ENCODE peak calls at places on chromosomes 11 and 22, in four cellular contexts. One of them, this sample, is unnamed.

GRCh38 chr22:19705181-19705934 is 8.9 kb upstream of the SEPTIN5 start:
- DNase-seq in CD4-positive, CD25-positive, alpha-beta regulatory T cell: no peak
- DNase-seq in RWPE1: no peak
- DNase-seq in gastrocnemius medialis: no peak
- DNase-seq in this sample: no peak

GRCh38 chr11:117547911-117548310 is 220.3 kb downstream of the CEP164 start:
- DNase-seq in CD4-positive, CD25-positive, alpha-beta regulatory T cell: no peak
- DNase-seq in RWPE1: no peak
- DNase-seq in gastrocnemius medialis: no peak
- DNase-seq in this sample: no peak

GRCh38 chr11:70628881-70629844 is 230.8 kb downstream of the CTTN start:
- DNase-seq in CD4-positive, CD25-positive, alpha-beta regulatory T cell: no peak
- DNase-seq in RWPE1: peak
- DNase-seq in gastrocnemius medialis: no peak
- DNase-seq in this sample: no peak

GRCh38 chr11:90204407-90204806 is 18.4 kb downstream of the CHORDC1 start:
- DNase-seq in CD4-positive, CD25-positive, alpha-beta regulatory T cell: no peak
- DNase-seq in RWPE1: no peak
- DNase-seq in gastrocnemius medialis: no peak
- DNase-seq in this sample: no peak

GRCh38 chr11:78427615-78428272 is 10.1 kb upstream of the GAB2 start:
- DNase-seq in CD4-positive, CD25-positive, alpha-beta regulatory T cell: no peak
- DNase-seq in RWPE1: no peak
- DNase-seq in gastrocnemius medialis: no peak
- DNase-seq in this sample: no peak

GRCh38 chr11:67504950-67505561 is at the start of gene PITPNM1:
- DNase-seq in CD4-positive, CD25-positive, alpha-beta regulatory T cell: peak
- DNase-seq in RWPE1: peak
- DNase-seq in gastrocnemius medialis: no peak
- DNase-seq in this sample: no peak

GRCh38 chr22:24117942-24118341 is 63.3 kb upstream of the SUSD2 start:
- DNase-seq in CD4-positive, CD25-positive, alpha-beta regulatory T cell: no peak
- DNase-seq in RWPE1: no peak
- DNase-seq in gastrocnemius medialis: no peak
- DNase-seq in this sample: no peak

GRCh38 chr22:43537019-43537585 is 125.3 kb downstream of the MPPED1 start:
- DNase-seq in CD4-positive, CD25-positive, alpha-beta regulatory T cell: no peak
- DNase-seq in RWPE1: no peak
- DNase-seq in gastrocnemius medialis: no peak
- DNase-seq in this sample: no peak

GRCh38 chr22:22763512-22763911 is 119.1 kb downstream of the GGTLC2 start:
- DNase-seq in CD4-positive, CD25-positive, alpha-beta regulatory T cell: no peak
- DNase-seq in RWPE1: no peak
- DNase-seq in gastrocnemius medialis: no peak
- DNase-seq in this sample: no peak

GRCh38 chr11:90434858-90435257 is 212.0 kb upstream of the CHORDC1 start:
- DNase-seq in CD4-positive, CD25-positive, alpha-beta regulatory T cell: no peak
- DNase-seq in RWPE1: no peak
- DNase-seq in gastrocnemius medialis: no peak
- DNase-seq in this sample: no peak

GRCh38 chr22:28930357-28931007 is 47.1 kb downstream of the ZNRF3 start:
- DNase-seq in CD4-positive, CD25-positive, alpha-beta regulatory T cell: no peak
- DNase-seq in RWPE1: no peak
- DNase-seq in gastrocnemius medialis: no peak
- DNase-seq in this sample: no peak

GRCh38 chr11:70176940-70177689 is 26.0 kb upstream of the FADD start:
- DNase-seq in CD4-positive, CD25-positive, alpha-beta regulatory T cell: peak
- DNase-seq in RWPE1: peak
- DNase-seq in gastrocnemius medialis: no peak
- DNase-seq in this sample: no peak

GRCh38 chr22:27181537-27181936 is 524.1 kb downstream of the MIAT start:
- DNase-seq in CD4-positive, CD25-positive, alpha-beta regulatory T cell: no peak
- DNase-seq in RWPE1: no peak
- DNase-seq in gastrocnemius medialis: no peak
- DNase-seq in this sample: no peak

GRCh38 chr11:12577746-12578644 is 96.2 kb upstream of the TEAD1 start:
- DNase-seq in CD4-positive, CD25-positive, alpha-beta regulatory T cell: no peak
- DNase-seq in RWPE1: no peak
- DNase-seq in gastrocnemius medialis: no peak
- DNase-seq in this sample: no peak

GRCh38 chr11:63858628-63859550 is 20.0 kb downstream of the MARK2 start:
- DNase-seq in CD4-positive, CD25-positive, alpha-beta regulatory T cell: no peak
- DNase-seq in RWPE1: no peak
- DNase-seq in gastrocnemius medialis: no peak
- DNase-seq in this sample: no peak

GRCh38 chr22:39237276-39238123 is 7.3 kb downstream of the PDGFB start:
- DNase-seq in CD4-positive, CD25-positive, alpha-beta regulatory T cell: no peak
- DNase-seq in RWPE1: no peak
- DNase-seq in gastrocnemius medialis: no peak
- DNase-seq in this sample: no peak

GRCh38 chr22:21041937-21042336 is 3.8 kb upstream of the LRRC74B start:
- DNase-seq in CD4-positive, CD25-positive, alpha-beta regulatory T cell: no peak
- DNase-seq in RWPE1: no peak
- DNase-seq in gastrocnemius medialis: no peak
- DNase-seq in this sample: no peak

GRCh38 chr11:69467196-69467595 is 14.3 kb upstream of the LINC01488 start:
- DNase-seq in CD4-positive, CD25-positive, alpha-beta regulatory T cell: no peak
- DNase-seq in RWPE1: no peak
- DNase-seq in gastrocnemius medialis: no peak
- DNase-seq in this sample: no peak

GRCh38 chr22:29635734-29636357 is 32.4 kb downstream of the NF2 start:
- DNase-seq in CD4-positive, CD25-positive, alpha-beta regulatory T cell: peak
- DNase-seq in RWPE1: peak
- DNase-seq in gastrocnemius medialis: no peak
- DNase-seq in this sample: no peak

GRCh38 chr11:17135934-17136683 is 58.6 kb upstream of the RPS13 start:
- DNase-seq in CD4-positive, CD25-positive, alpha-beta regulatory T cell: no peak
- DNase-seq in RWPE1: no peak
- DNase-seq in gastrocnemius medialis: no peak
- DNase-seq in this sample: no peak

GRCh38 chr11:78171951-78172350 is 16.5 kb downstream of the KCTD21 start:
- DNase-seq in CD4-positive, CD25-positive, alpha-beta regulatory T cell: no peak
- DNase-seq in RWPE1: no peak
- DNase-seq in gastrocnemius medialis: no peak
- DNase-seq in this sample: no peak

GRCh38 chr11:129695543-129696308 is 119.9 kb upstream of the TMEM45B start:
- DNase-seq in CD4-positive, CD25-positive, alpha-beta regulatory T cell: peak
- DNase-seq in RWPE1: peak
- DNase-seq in gastrocnemius medialis: no peak
- DNase-seq in this sample: no peak

GRCh38 chr11:14500181-14500651 is 605 bp upstream of the COPB1 start:
- DNase-seq in CD4-positive, CD25-positive, alpha-beta regulatory T cell: peak
- DNase-seq in RWPE1: peak
- DNase-seq in gastrocnemius medialis: peak
- DNase-seq in this sample: no peak

GRCh38 chr11:82883853-82884252 is 16.4 kb downstream of the PRCP start:
- DNase-seq in CD4-positive, CD25-positive, alpha-beta regulatory T cell: no peak
- DNase-seq in RWPE1: no peak
- DNase-seq in gastrocnemius medialis: no peak
- DNase-seq in this sample: no peak

GRCh38 chr11:6888830-6889229 is 3.5 kb downstream of the OR2D2 start:
- DNase-seq in CD4-positive, CD25-positive, alpha-beta regulatory T cell: no peak
- DNase-seq in RWPE1: no peak
- DNase-seq in gastrocnemius medialis: no peak
- DNase-seq in this sample: no peak

GRCh38 chr11:84626256-84626655 is 1000.9 kb downstream of the DLG2 start:
- DNase-seq in CD4-positive, CD25-positive, alpha-beta regulatory T cell: no peak
- DNase-seq in RWPE1: no peak
- DNase-seq in gastrocnemius medialis: no peak
- DNase-seq in this sample: no peak

GRCh38 chr11:43737194-43737575 is 56.6 kb downstream of the HSD17B12 start:
- DNase-seq in CD4-positive, CD25-positive, alpha-beta regulatory T cell: no peak
- DNase-seq in RWPE1: no peak
- DNase-seq in gastrocnemius medialis: no peak
- DNase-seq in this sample: no peak

GRCh38 chr11:36222755-36223635 is 66.2 kb downstream of the COMMD9 start:
- DNase-seq in CD4-positive, CD25-positive, alpha-beta regulatory T cell: no peak
- DNase-seq in RWPE1: no peak
- DNase-seq in gastrocnemius medialis: no peak
- DNase-seq in this sample: no peak

GRCh38 chr11:64348611-64349387 is 8.8 kb downstream of the CCDC88B start:
- DNase-seq in CD4-positive, CD25-positive, alpha-beta regulatory T cell: no peak
- DNase-seq in RWPE1: no peak
- DNase-seq in gastrocnemius medialis: no peak
- DNase-seq in this sample: no peak

GRCh38 chr22:29820941-29821789 is 16.9 kb downstream of the ASCC2 start:
- DNase-seq in CD4-positive, CD25-positive, alpha-beta regulatory T cell: peak
- DNase-seq in RWPE1: peak
- DNase-seq in gastrocnemius medialis: no peak
- DNase-seq in this sample: no peak

GRCh38 chr11:846496-847098 is 3.9 kb downstream of the TSPAN4 start:
- DNase-seq in CD4-positive, CD25-positive, alpha-beta regulatory T cell: no peak
- DNase-seq in RWPE1: no peak
- DNase-seq in gastrocnemius medialis: no peak
- DNase-seq in this sample: no peak

GRCh38 chr11:92224394-92225205 is at the start of gene FAT3:
- DNase-seq in CD4-positive, CD25-positive, alpha-beta regulatory T cell: no peak
- DNase-seq in RWPE1: peak
- DNase-seq in gastrocnemius medialis: no peak
- DNase-seq in this sample: no peak

GRCh38 chr11:69492201-69492991 is 10.9 kb downstream of the LINC01488 start:
- DNase-seq in CD4-positive, CD25-positive, alpha-beta regulatory T cell: no peak
- DNase-seq in RWPE1: no peak
- DNase-seq in gastrocnemius medialis: no peak
- DNase-seq in this sample: no peak

GRCh38 chr11:93477684-93478234 is 65.4 kb downstream of the SMCO4 start:
- DNase-seq in CD4-positive, CD25-positive, alpha-beta regulatory T cell: no peak
- DNase-seq in RWPE1: no peak
- DNase-seq in gastrocnemius medialis: no peak
- DNase-seq in this sample: no peak

GRCh38 chr22:41939981-41940852 is 6.7 kb downstream of the CENPM start:
- DNase-seq in CD4-positive, CD25-positive, alpha-beta regulatory T cell: peak
- DNase-seq in RWPE1: no peak
- DNase-seq in gastrocnemius medialis: no peak
- DNase-seq in this sample: no peak

GRCh38 chr11:85627332-85627997 is at the start of gene DLG2:
- DNase-seq in CD4-positive, CD25-positive, alpha-beta regulatory T cell: peak
- DNase-seq in RWPE1: peak
- DNase-seq in gastrocnemius medialis: peak
- DNase-seq in this sample: no peak

GRCh38 chr11:19861171-19861570 is 148.5 kb downstream of the NAV2 start:
- DNase-seq in CD4-positive, CD25-positive, alpha-beta regulatory T cell: no peak
- DNase-seq in RWPE1: no peak
- DNase-seq in gastrocnemius medialis: no peak
- DNase-seq in this sample: no peak

GRCh38 chr22:48555606-48556005 is 1272.1 kb downstream of the BRD1 start:
- DNase-seq in CD4-positive, CD25-positive, alpha-beta regulatory T cell: no peak
- DNase-seq in RWPE1: no peak
- DNase-seq in gastrocnemius medialis: no peak
- DNase-seq in this sample: no peak

GRCh38 chr22:48556751-48557150 is 1270.9 kb downstream of the BRD1 start:
- DNase-seq in CD4-positive, CD25-positive, alpha-beta regulatory T cell: no peak
- DNase-seq in RWPE1: no peak
- DNase-seq in gastrocnemius medialis: no peak
- DNase-seq in this sample: no peak

GRCh38 chr22:48559647-48560388 is 1267.9 kb downstream of the BRD1 start:
- DNase-seq in CD4-positive, CD25-positive, alpha-beta regulatory T cell: no peak
- DNase-seq in RWPE1: no peak
- DNase-seq in gastrocnemius medialis: no peak
- DNase-seq in this sample: no peak

GRCh38 chr22:48558606-48559402 is 1268.9 kb downstream of the BRD1 start:
- DNase-seq in CD4-positive, CD25-positive, alpha-beta regulatory T cell: no peak
- DNase-seq in RWPE1: no peak
- DNase-seq in gastrocnemius medialis: no peak
- DNase-seq in this sample: no peak

GRCh38 chr22:48557473-48557872 is 1270.2 kb downstream of the BRD1 start:
- DNase-seq in CD4-positive, CD25-positive, alpha-beta regulatory T cell: no peak
- DNase-seq in RWPE1: no peak
- DNase-seq in gastrocnemius medialis: no peak
- DNase-seq in this sample: no peak
- H3K27ac ChIP-seq in CD4-positive, CD25-positive, alpha-beta regulatory T cell: no peak
- H3K27ac ChIP-seq in RWPE1: no peak
- H3K27ac ChIP-seq in gastrocnemius medialis: no peak
- H3K27ac ChIP-seq in this sample: no peak

DNA sequence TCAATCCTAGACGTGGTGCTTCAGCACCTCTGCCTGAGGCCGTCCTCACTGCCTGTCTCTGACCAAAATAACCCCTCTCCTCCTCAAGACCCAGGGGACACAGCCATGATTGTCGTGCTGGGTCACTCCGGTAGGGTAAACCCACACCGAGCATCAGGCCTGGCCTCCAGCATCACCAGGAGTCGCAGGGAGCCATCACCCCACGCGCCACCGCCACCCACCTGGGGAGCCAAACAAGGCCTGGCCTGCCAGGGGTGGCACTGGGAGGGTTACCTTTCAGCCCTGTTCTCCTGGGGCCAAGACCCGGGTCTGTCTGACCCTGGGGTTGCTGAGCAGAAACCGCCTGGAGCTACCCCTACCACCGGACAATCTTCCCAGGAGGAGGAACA is 39.3 kb upstream of the NNMT start:
- DNase-seq in CD4-positive, CD25-positive, alpha-beta regulatory T cell: no peak
- DNase-seq in RWPE1: no peak
- DNase-seq in gastrocnemius medialis: peak
- DNase-seq in this sample: no peak
- H3K27ac ChIP-seq in CD4-positive, CD25-positive, alpha-beta regulatory T cell: no peak
- H3K27ac ChIP-seq in RWPE1: peak
- H3K27ac ChIP-seq in gastrocnemius medialis: peak
- H3K27ac ChIP-seq in this sample: peak

GRCh38 chr11:10622957-10623787 is 54.7 kb upstream of the LYVE1 start:
- DNase-seq in CD4-positive, CD25-positive, alpha-beta regulatory T cell: peak
- DNase-seq in RWPE1: no peak
- DNase-seq in gastrocnemius medialis: no peak
- DNase-seq in this sample: no peak
- H3K27ac ChIP-seq in CD4-positive, CD25-positive, alpha-beta regulatory T cell: no peak
- H3K27ac ChIP-seq in RWPE1: no peak
- H3K27ac ChIP-seq in gastrocnemius medialis: no peak
- H3K27ac ChIP-seq in this sample: peak

GRCh38 chr11:95688015-95688414 is 101.6 kb downstream of the FAM76B start:
- DNase-seq in CD4-positive, CD25-positive, alpha-beta regulatory T cell: no peak
- DNase-seq in RWPE1: no peak
- DNase-seq in gastrocnemius medialis: no peak
- DNase-seq in this sample: no peak
- H3K27ac ChIP-seq in CD4-positive, CD25-positive, alpha-beta regulatory T cell: peak
- H3K27ac ChIP-seq in RWPE1: no peak
- H3K27ac ChIP-seq in gastrocnemius medialis: peak
- H3K27ac ChIP-seq in this sample: no peak

GRCh38 chr22:35443790-35444684 is 44.1 kb downstream of the MCM5 start:
- DNase-seq in CD4-positive, CD25-positive, alpha-beta regulatory T cell: no peak
- DNase-seq in RWPE1: no peak
- DNase-seq in gastrocnemius medialis: no peak
- DNase-seq in this sample: no peak

GRCh38 chr22:35444685-35445399 is 44.9 kb downstream of the MCM5 start:
- DNase-seq in CD4-positive, CD25-positive, alpha-beta regulatory T cell: no peak
- DNase-seq in RWPE1: no peak
- DNase-seq in gastrocnemius medialis: no peak
- DNase-seq in this sample: no peak

GRCh38 chr22:35448552-35448922 is 48.6 kb downstream of the MCM5 start:
- DNase-seq in CD4-positive, CD25-positive, alpha-beta regulatory T cell: no peak
- DNase-seq in RWPE1: no peak
- DNase-seq in gastrocnemius medialis: no peak
- DNase-seq in this sample: no peak

GRCh38 chr22:35445933-35446332 is 46.0 kb downstream of the MCM5 start:
- DNase-seq in CD4-positive, CD25-positive, alpha-beta regulatory T cell: no peak
- DNase-seq in RWPE1: no peak
- DNase-seq in gastrocnemius medialis: no peak
- DNase-seq in this sample: no peak

GRCh38 chr22:35446365-35446764 is 46.4 kb downstream of the MCM5 start:
- DNase-seq in CD4-positive, CD25-positive, alpha-beta regulatory T cell: no peak
- DNase-seq in RWPE1: peak
- DNase-seq in gastrocnemius medialis: no peak
- DNase-seq in this sample: no peak
- H3K27ac ChIP-seq in CD4-positive, CD25-positive, alpha-beta regulatory T cell: no peak
- H3K27ac ChIP-seq in RWPE1: peak
- H3K27ac ChIP-seq in gastrocnemius medialis: no peak
- H3K27ac ChIP-seq in this sample: peak